ENCODE peak calls at places on chromosome 22, in eight cellular contexts. N, Q, L, E, I, A, S and T are unnamed samples.

GRCh38 chr22:37662039-37662438 is 3.5 kb downstream of the PDXP start:
- DNase-seq in N (no peak), S (no peak), A (no peak), L (no peak), E (no peak), Q (no peak), I (no peak), T (no peak)

GRCh38 chr22:46113110-46113909 is 37.0 kb upstream of the PPARA start:
- DNase-seq in I (no peak), E (no peak), L (peak), Q (no peak), N (peak), A (no peak), S (no peak), T (no peak)

GRCh38 chr22:22348127-22348814 is 103.7 kb downstream of the VPREB1 start:
- DNase-seq in S (no peak), N (peak), I (no peak), L (no peak), E (no peak), A (peak), Q (no peak), T (no peak)

GRCh38 chr22:33726294-33726711 is 194.0 kb downstream of the LARGE1 start:
- DNase-seq in Q (no peak), S (no peak), N (peak), A (no peak), L (no peak), I (no peak), E (peak), T (no peak)

GRCh38 chr22:38267086-38267485 is 5.7 kb downstream of the TMEM184B start:
- DNase-seq in N (peak), E (no peak), L (peak), I (no peak), A (no peak), Q (no peak), S (no peak), T (no peak)

GRCh38 chr22:46106279-46107022 is 43.9 kb upstream of the PPARA start:
- DNase-seq in E (no peak), Q (no peak), A (no peak), L (no peak), N (peak), S (no peak), I (no peak), T (no peak)

GRCh38 chr22:38062782-38063181 is 5.6 kb downstream of the PICK1 start:
- DNase-seq in S (no peak), N (peak), I (no peak), A (no peak), L (no peak), Q (no peak), E (peak), T (no peak)

GRCh38 chr22:33504941-33505647 is 415.2 kb downstream of the LARGE1 start:
- DNase-seq in S (no peak), N (no peak), A (no peak), E (no peak), Q (no peak), I (no peak), L (no peak), T (no peak)

GRCh38 chr22:36028646-36029405 is at the start of gene RBFOX2:
- DNase-seq in S (peak), Q (peak), I (peak), N (peak), A (peak), L (peak), E (peak), T (peak)

GRCh38 chr22:37525073-37525745 is 6.0 kb upstream of the CARD10 start:
- DNase-seq in I (no peak), N (peak), L (no peak), A (no peak), S (no peak), E (no peak), Q (no peak), T (no peak)

GRCh38 chr22:20542736-20543135 is 35.3 kb downstream of the MED15 start:
- DNase-seq in A (no peak), I (no peak), S (no peak), Q (no peak), N (no peak), E (no peak), L (no peak), T (no peak)

GRCh38 chr22:37520754-37521153 is 1.5 kb upstream of the CARD10 start:
- DNase-seq in N (no peak), A (no peak), L (no peak), I (no peak), Q (no peak), E (no peak), S (no peak), T (no peak)

GRCh38 chr22:44309137-44309536 is 3.6 kb downstream of the SHISAL1 start:
- DNase-seq in E (peak), A (no peak), N (peak), L (peak), I (peak), S (no peak), Q (no peak), T (no peak)

GRCh38 chr22:48538291-48538820 is 1289.3 kb downstream of the BRD1 start:
- DNase-seq in A (no peak), E (no peak), Q (no peak), N (no peak), I (no peak), L (no peak), S (no peak), T (no peak)

GRCh38 chr22:46007003-46007847 is 30.3 kb upstream of the WNT7B start:
- DNase-seq in L (peak), S (no peak), E (peak), Q (no peak), I (peak), N (peak), A (no peak), T (no peak)

GRCh38 chr22:20131593-20131855 is at the start of gene ZDHHC8:
- DNase-seq in Q (no peak), A (peak), E (no peak), S (peak), L (peak), I (no peak), N (peak), T (no peak)

GRCh38 chr22:47032956-47033647 is 270.7 kb downstream of the TBC1D22A start:
- DNase-seq in N (no peak), L (no peak), I (peak), S (no peak), Q (peak), E (no peak), A (no peak), T (no peak)

GRCh38 chr22:37611202-37611601 is 2.6 kb downstream of the GGA1 start:
- DNase-seq in Q (no peak), S (no peak), E (no peak), L (no peak), A (no peak), I (no peak), N (peak), T (no peak)

GRCh38 chr22:22060200-22061084 is 77.9 kb upstream of the TOP3B start:
- DNase-seq in E (peak), Q (peak), I (no peak), N (peak), S (peak), L (peak), A (peak), T (no peak)

GRCh38 chr22:44182591-44183588 is 2.2 kb downstream of the PARVG start:
- DNase-seq in S (peak), E (peak), I (no peak), L (no peak), Q (no peak), N (no peak), A (no peak), T (no peak)

GRCh38 chr22:38549106-38549884 is 20.7 kb downstream of the DMC1 start:
- DNase-seq in L (no peak), E (no peak), N (no peak), A (no peak), S (peak), Q (no peak), I (no peak), T (no peak)

GRCh38 chr22:11066458-11067285 is 4461.3 kb upstream of the OR11H1 start:
- DNase-seq in N (no peak), S (no peak), A (no peak), L (peak), E (no peak), I (no peak), Q (no peak), T (no peak)

GRCh38 chr22:35335936-35336781 is 36.5 kb downstream of the TOM1 start:
- DNase-seq in E (peak), Q (no peak), N (no peak), S (no peak), I (no peak), A (no peak), L (no peak), T (no peak)

GRCh38 chr22:29517215-29517908 is 36.2 kb downstream of the THOC5 start:
- DNase-seq in N (no peak), Q (no peak), E (peak), A (no peak), I (no peak), S (no peak), L (no peak), T (no peak)

GRCh38 chr22:44486538-44486937 is 11.5 kb downstream of the RTL6 start:
- DNase-seq in L (no peak), S (no peak), I (no peak), N (peak), Q (no peak), A (no peak), E (no peak), T (no peak)

GRCh38 chr22:25014896-25015755 is 62.6 kb downstream of the KIAA1671 start:
- DNase-seq in Q (no peak), E (no peak), L (no peak), A (no peak), N (no peak), S (no peak), I (no peak), T (no peak)

GRCh38 chr22:19943665-19944026 is 2.0 kb upstream of the TXNRD2 start:
- DNase-seq in E (no peak), L (no peak), N (peak), A (no peak), Q (no peak), I (no peak), S (no peak), T (no peak)

GRCh38 chr22:17198188-17199130 is 20.8 kb downstream of the ADA2 start:
- DNase-seq in Q (peak), N (no peak), E (peak), A (peak), L (no peak), S (no peak), I (no peak), T (peak)

GRCh38 chr22:44519895-44520294 is 21.9 kb upstream of the RTL6 start:
- DNase-seq in L (no peak), N (no peak), S (no peak), E (no peak), I (no peak), Q (no peak), A (no peak), T (no peak)

GRCh38 chr22:47606426-47606825 is 844.0 kb downstream of the TBC1D22A start:
- DNase-seq in A (no peak), E (no peak), Q (no peak), L (no peak), S (no peak), I (peak), N (no peak), T (peak)

GRCh38 chr22:46004105-46004866 is 27.3 kb upstream of the WNT7B start:
- DNase-seq in A (no peak), I (peak), Q (no peak), N (no peak), E (no peak), S (no peak), L (no peak), T (no peak)

GRCh38 chr22:21766933-21767462 is 31.4 kb upstream of the YPEL1 start:
- DNase-seq in I (no peak), Q (no peak), L (no peak), A (no peak), N (no peak), E (peak), S (no peak), T (no peak)

GRCh38 chr22:47201186-47201995 is 438.9 kb downstream of the TBC1D22A start:
- DNase-seq in L (no peak), E (peak), I (peak), N (no peak), S (no peak), Q (no peak), A (no peak), T (peak)

GRCh38 chr22:47842119-47842518 is 1079.7 kb downstream of the TBC1D22A start:
- DNase-seq in L (no peak), E (no peak), S (peak), A (no peak), Q (no peak), I (no peak), N (no peak), T (no peak)

GRCh38 chr22:29816128-29816527 is 21.9 kb downstream of the ASCC2 start:
- DNase-seq in E (no peak), A (no peak), L (no peak), Q (no peak), N (peak), I (no peak), S (no peak), T (no peak)

GRCh38 chr22:36405671-36406070 is 17.9 kb upstream of the MYH9 start:
- DNase-seq in Q (no peak), I (no peak), N (peak), E (peak), A (no peak), L (no peak), S (no peak), T (no peak)

GRCh38 chr22:37818397-37819099 is 4.6 kb upstream of the GALR3 start:
- DNase-seq in N (peak), L (peak), S (peak), E (peak), Q (peak), A (peak), I (no peak), T (no peak)

GRCh38 chr22:50190182-50190951 is 4.7 kb downstream of the TRABD start:
- DNase-seq in Q (peak), A (no peak), E (peak), L (peak), N (peak), S (peak), I (peak), T (no peak)
- TF ChIP-seq CTCF in Q (no peak), A (no peak), E (peak), L (no peak), N (peak), S (peak), I (peak), T (no peak)

DNA sequence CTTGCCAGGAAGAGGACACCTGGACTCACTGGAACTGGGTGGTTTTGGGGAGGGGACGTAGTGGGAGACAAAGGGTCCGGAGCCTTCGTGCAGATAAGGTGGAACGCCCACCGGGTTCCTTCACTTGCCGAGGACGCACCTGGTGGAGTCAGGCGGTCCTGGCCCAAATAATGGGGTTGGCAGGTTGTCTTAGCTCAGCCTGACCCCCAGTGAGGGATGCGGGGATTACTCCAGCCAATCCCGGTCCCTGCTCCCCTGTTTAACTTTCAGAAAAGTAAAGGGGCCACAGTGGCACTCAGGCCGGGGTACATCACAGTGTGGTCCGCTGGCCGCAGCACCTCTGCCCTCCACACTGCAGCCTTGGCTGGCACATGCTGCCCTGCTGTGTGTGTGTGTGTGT is 18.0 kb downstream of the A4GALT start:
- DNase-seq in N (no peak), L (no peak), I (no peak), Q (no peak), A (no peak), S (no peak), E (no peak), T (no peak)
- TF ChIP-seq CTCF in N (no peak), L (no peak), I (no peak), Q (no peak), A (no peak), S (no peak), E (no peak), T (no peak)

GRCh38 chr22:31923166-31923565 is 21.2 kb upstream of the YWHAH start:
- DNase-seq in N (no peak), E (peak), I (no peak), Q (no peak), A (no peak), L (no peak), S (no peak), T (no peak)

GRCh38 chr22:31920306-31920705 is 24.0 kb upstream of the YWHAH start:
- DNase-seq in S (no peak), A (no peak), E (no peak), I (no peak), N (no peak), Q (no peak), L (no peak), T (no peak)

GRCh38 chr22:31921106-31921505 is 23.2 kb upstream of the YWHAH start:
- DNase-seq in A (no peak), Q (no peak), S (no peak), E (no peak), N (no peak), I (no peak), L (no peak), T (no peak)

GRCh38 chr22:31923761-31924160 is 20.6 kb upstream of the YWHAH start:
- DNase-seq in E (no peak), Q (peak), L (no peak), S (no peak), N (no peak), A (no peak), I (no peak), T (no peak)

DNA sequence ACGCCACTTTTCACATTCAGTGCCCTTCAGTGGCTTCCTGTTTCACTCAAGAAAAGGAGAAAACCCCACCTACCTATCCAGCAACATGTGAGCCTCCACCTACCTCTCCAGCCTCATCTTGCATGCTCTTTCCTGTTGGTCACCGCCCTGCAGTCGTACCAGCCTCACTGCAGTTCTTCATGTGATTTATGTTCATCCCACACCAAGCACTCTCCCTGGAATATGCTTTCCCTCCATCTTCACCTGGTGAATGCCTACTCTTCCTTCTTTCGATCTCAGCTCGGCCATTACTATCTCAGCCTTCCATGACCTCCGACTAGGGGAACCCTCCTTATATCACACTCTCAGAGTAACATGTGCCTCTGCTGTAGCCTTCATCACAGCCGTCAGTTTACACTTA is 21.7 kb upstream of the YWHAH start:
- DNase-seq in N (no peak), E (no peak), A (no peak), S (no peak), I (no peak), Q (no peak), L (no peak), T (no peak)
- TF ChIP-seq CTCF in N (no peak), E (no peak), A (no peak), S (no peak), I (no peak), Q (no peak), L (no peak), T (no peak)

GRCh38 chr22:40813912-40814315 is 5.2 kb downstream of the SLC25A17 start:
- DNase-seq in I (no peak), S (no peak), E (no peak), N (no peak), Q (no peak), L (no peak), A (no peak), T (no peak)

GRCh38 chr22:40817737-40818136 is 1.4 kb downstream of the SLC25A17 start:
- DNase-seq in N (no peak), L (no peak), A (no peak), S (peak), I (no peak), E (no peak), Q (no peak), T (no peak)

GRCh38 chr22:40818747-40819662 is at the start of gene SLC25A17:
- DNase-seq in S (peak), Q (peak), N (peak), L (peak), I (peak), E (peak), A (peak), T (peak)

GRCh38 chr22:40818192-40818746 is 877 bp downstream of the SLC25A17 start:
- DNase-seq in N (no peak), E (no peak), I (no peak), A (no peak), Q (no peak), L (no peak), S (no peak), T (no peak)

DNA sequence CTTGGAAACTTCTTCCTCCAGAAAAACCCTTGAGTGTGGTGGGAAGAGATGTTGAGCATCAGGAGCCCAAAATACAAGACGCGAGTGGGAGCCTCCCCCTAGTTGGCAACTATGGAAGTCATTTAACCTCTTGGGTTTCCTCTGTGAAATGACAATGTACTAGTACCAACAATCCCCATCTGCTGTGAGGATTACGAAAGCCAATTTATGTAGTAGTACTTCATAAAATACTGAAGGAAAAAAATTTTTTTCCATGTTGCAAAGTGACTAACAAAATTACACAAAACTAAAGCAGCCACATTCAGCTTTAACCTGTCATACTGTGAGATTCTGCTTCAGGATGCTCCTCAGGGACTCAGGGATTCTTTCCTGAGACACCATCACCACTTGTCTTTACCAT is 595 bp upstream of the SLC25A17 start:
- DNase-seq in S (no peak), E (no peak), I (no peak), L (no peak), A (no peak), Q (no peak), N (peak), T (no peak)
- TF ChIP-seq CTCF in S (no peak), E (no peak), I (no peak), L (no peak), A (no peak), Q (no peak), N (no peak), T (no peak)

DNA sequence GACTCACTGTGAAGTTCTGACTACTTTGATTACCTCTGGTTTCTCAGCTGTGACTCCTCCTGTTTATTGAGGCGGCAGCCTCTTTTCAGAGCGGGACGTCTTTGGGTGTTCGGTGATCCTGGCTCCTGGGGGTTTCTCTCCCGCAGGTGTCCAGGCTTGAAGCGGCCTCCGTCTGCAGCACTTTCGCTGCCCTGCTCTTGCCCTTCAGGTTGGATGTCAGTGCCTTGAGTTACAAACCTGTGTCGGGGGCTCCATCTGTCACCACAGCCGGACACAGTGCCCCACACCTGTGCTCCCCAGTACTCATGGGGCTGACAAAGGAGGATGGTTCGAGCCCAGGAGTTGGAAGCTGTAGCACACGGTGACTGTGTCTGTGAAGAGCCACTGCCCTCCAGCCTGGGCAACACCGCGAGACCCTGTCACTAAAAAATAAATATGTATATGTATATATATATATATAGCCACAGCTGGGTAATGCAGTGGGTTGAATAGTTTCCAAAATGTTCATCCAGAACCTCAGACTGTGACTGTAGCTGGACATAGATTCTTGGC is 104.1 kb downstream of the BRD1 start:
- DNase-seq in Q (no peak), E (no peak), N (no peak), L (no peak), A (no peak), S (no peak), I (no peak), T (peak)
- TF ChIP-seq CTCF in Q (no peak), E (no peak), N (no peak), L (no peak), A (no peak), S (no peak), I (no peak), T (no peak)

GRCh38 chr22:27219036-27219435 is 561.6 kb downstream of the MIAT start:
- DNase-seq in E (no peak), A (no peak), Q (no peak), I (no peak), L (no peak), N (no peak), S (no peak), T (no peak)
- TF ChIP-seq CTCF in E (no peak), A (no peak), Q (no peak), I (no peak), L (no peak), N (no peak), S (no peak), T (no peak)

GRCh38 chr22:41525450-41526225 is 18.6 kb downstream of the POLR3H start:
- DNase-seq in A (no peak), E (no peak), I (no peak), Q (no peak), L (no peak), N (peak), S (no peak), T (no peak)
- TF ChIP-seq CTCF in A (no peak), E (no peak), I (no peak), Q (no peak), L (no peak), N (no peak), S (no peak), T (no peak)

GRCh38 chr22:23894710-23895598 is 771 bp downstream of the MIF start:
- DNase-seq in L (peak), E (peak), N (peak), A (peak), I (peak), S (peak), Q (peak), T (peak)
- TF ChIP-seq CTCF in L (no peak), E (peak), N (no peak), A (peak), I (no peak), S (peak), Q (peak), T (peak)